ENCODE peak calls at places on chromosomes 11 and 22, in nine cellular contexts. H, Z, G, X, S, J, L, Q and B are unnamed samples. For H3K4me1 and H3K9me3, the result is how much of the 10 kb centered on the place peaks cover.

GRCh38 chr22:43880743-43881055 is 11.1 kb downstream of the PNPLA5 start:
- DNase-seq in H (peak), Z (no peak), G (no peak), X (no peak), S (no peak), J (no peak), L (no peak), Q (no peak), B (no peak)

GRCh38 chr11:120134931-120135228 is 3.0 kb downstream of the TRIM29 start:
- DNase-seq in H (peak), Z (no peak), G (no peak), X (no peak), S (peak), J (no peak), L (no peak), Q (no peak), B (no peak)

GRCh38 chr22:31556627-31557203 is 60.4 kb downstream of the SFI1 start:
- DNase-seq in H (no peak), Z (peak), G (no peak), X (peak), S (no peak), J (peak), L (peak), Q (peak), B (peak)

GRCh38 chr11:68685656-68686380 is 1.5 kb downstream of the GAL start:
- DNase-seq in H (no peak), Z (no peak), G (no peak), X (no peak), S (no peak), J (no peak), L (no peak), Q (no peak), B (no peak)

GRCh38 chr22:45497268-45497667 is 5.4 kb upstream of the FBLN1 start:
- DNase-seq in H (no peak), Z (no peak), G (no peak), X (no peak), S (no peak), J (no peak), L (no peak), Q (no peak), B (no peak)

GRCh38 chr11:10205928-10206327 is 88.1 kb downstream of the SBF2 start:
- DNase-seq in H (no peak), Z (no peak), G (no peak), X (no peak), S (no peak), J (no peak), L (no peak), Q (no peak), B (no peak)

GRCh38 chr11:74754507-74755255 is 6.0 kb downstream of the RNF169 start:
- DNase-seq in H (no peak), Z (no peak), G (no peak), X (no peak), S (no peak), J (no peak), L (peak), Q (peak), B (no peak)

GRCh38 chr11:63770763-63771162 is 2.2 kb upstream of the ZFTA start:
- DNase-seq in H (no peak), Z (no peak), G (no peak), X (no peak), S (no peak), J (no peak), L (no peak), Q (no peak), B (no peak)

GRCh38 chr11:29656557-29656956 is 360.3 kb downstream of the KCNA4 start:
- DNase-seq in H (no peak), Z (no peak), G (no peak), X (no peak), S (no peak), J (no peak), L (no peak), Q (no peak), B (no peak)

GRCh38 chr22:33347002-33347401 is 288.8 kb upstream of the SYN3 start:
- DNase-seq in H (no peak), Z (no peak), G (no peak), X (no peak), S (no peak), J (no peak), L (no peak), Q (no peak), B (no peak)

GRCh38 chr22:24578355-24579241 is 14.3 kb downstream of the LRRC75B start:
- DNase-seq in H (no peak), Z (no peak), G (no peak), X (no peak), S (no peak), J (no peak), L (no peak), Q (peak), B (no peak)

GRCh38 chr11:78420255-78420764 is 2.7 kb upstream of the GAB2 start:
- DNase-seq in H (peak), Z (peak), G (peak), X (peak), S (peak), J (no peak), L (peak), Q (peak), B (peak)

GRCh38 chr11:67271548-67272284 is 5.4 kb downstream of the GRK2 start:
- DNase-seq in H (peak), Z (no peak), G (peak), X (peak), S (no peak), J (no peak), L (no peak), Q (no peak), B (no peak)

GRCh38 chr11:121520243-121521144 is 67.7 kb upstream of the SORL1-AS1 start:
- DNase-seq in H (no peak), Z (no peak), G (no peak), X (no peak), S (no peak), J (no peak), L (peak), Q (no peak), B (no peak)

GRCh38 chr22:44719586-44720368 is 17.8 kb downstream of the PRR5 start:
- DNase-seq in H (no peak), Z (no peak), G (no peak), X (no peak), S (peak), J (no peak), L (no peak), Q (no peak), B (no peak)

GRCh38 chr11:108906329-108906728 is 241.5 kb downstream of the DDX10 start:
- DNase-seq in H (no peak), Z (no peak), G (no peak), X (no peak), S (no peak), J (no peak), L (peak), Q (peak), B (no peak)

GRCh38 chr22:49780281-49780991 is 47.2 kb downstream of the BRD1 start:
- DNase-seq in H (no peak), Z (no peak), G (no peak), X (no peak), S (no peak), J (no peak), L (no peak), Q (no peak), B (no peak)

GRCh38 chr11:58465690-58466089 is 23.7 kb upstream of the OR5B12 start:
- DNase-seq in H (no peak), Z (no peak), G (no peak), X (no peak), S (no peak), J (no peak), L (no peak), Q (no peak), B (no peak)

GRCh38 chr22:32801001-32801435 is 487 bp upstream of the TIMP3 start:
- DNase-seq in H (no peak), Z (no peak), G (no peak), X (no peak), S (no peak), J (no peak), L (no peak), Q (no peak), B (no peak)

GRCh38 chr11:105612766-105613165 is 2.9 kb downstream of the GRIA4 start:
- DNase-seq in H (no peak), Z (no peak), G (no peak), X (no peak), S (no peak), J (no peak), L (no peak), Q (no peak), B (no peak)

GRCh38 chr11:62554377-62554776 is 7.8 kb upstream of the AHNAK start:
- DNase-seq in H (peak), Z (no peak), G (no peak), X (no peak), S (no peak), J (no peak), L (no peak), Q (no peak), B (no peak)

GRCh38 chr11:62553839-62554361 is 7.3 kb upstream of the AHNAK start:
- DNase-seq in H (peak), Z (no peak), G (no peak), X (no peak), S (no peak), J (peak), L (peak), Q (peak), B (no peak)

GRCh38 chr11:62555464-62556092 is 9.0 kb upstream of the AHNAK start:
- DNase-seq in H (peak), Z (no peak), G (peak), X (peak), S (no peak), J (no peak), L (peak), Q (no peak), B (peak)

GRCh38 chr11:62552465-62552782 is 5.8 kb upstream of the AHNAK start:
- DNase-seq in H (no peak), Z (no peak), G (no peak), X (no peak), S (no peak), J (no peak), L (no peak), Q (no peak), B (peak)

DNA sequence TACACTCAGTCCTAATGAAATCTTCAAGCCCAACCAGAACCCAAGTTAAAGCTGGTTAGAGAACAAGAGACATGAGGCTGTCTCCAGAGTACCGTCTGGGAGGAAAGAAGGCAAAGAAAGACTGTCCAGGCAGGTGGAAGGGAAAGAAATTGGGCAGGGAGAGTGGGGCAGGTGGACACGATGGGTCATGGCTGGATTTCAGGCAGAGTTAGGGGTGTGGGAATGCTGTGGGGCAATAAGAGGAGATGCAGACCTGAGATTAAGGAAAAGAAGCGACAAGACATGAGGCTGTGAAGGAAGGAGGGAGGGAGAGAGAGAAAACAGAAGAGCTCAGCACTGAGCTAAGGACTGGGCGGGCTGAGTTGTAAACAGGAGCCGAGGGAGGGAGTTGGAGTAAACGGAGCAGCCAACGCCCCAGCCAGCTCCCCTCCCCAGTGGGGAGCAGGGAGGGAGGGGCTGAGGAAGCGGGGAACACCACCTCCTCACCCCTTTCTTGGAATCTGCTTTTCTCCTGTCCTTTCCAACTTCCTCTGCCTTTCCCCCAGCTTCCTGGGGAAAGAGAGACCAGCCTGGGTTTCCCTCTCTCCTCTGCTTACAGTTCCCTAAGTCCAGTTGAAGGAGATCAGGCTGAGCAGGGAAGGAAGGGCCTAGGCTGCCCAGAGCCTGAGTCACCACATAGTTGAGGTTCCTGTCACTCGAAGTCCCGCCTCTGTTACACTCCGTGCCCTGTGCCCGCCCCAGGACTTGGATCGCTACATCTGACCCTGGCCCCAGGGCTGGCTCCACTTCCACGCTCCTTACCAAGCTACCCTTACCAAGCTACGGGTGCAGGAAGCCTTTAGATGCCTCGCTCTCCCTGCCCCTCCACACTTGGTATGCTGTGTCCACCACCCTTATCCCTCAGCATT is 6.6 kb upstream of the AHNAK start:
- DNase-seq in H (peak), Z (no peak), G (no peak), X (no peak), S (peak), J (peak), L (peak), Q (peak), B (peak)
- H3K4me3 ChIP-seq in H (peak), Z (no peak), G (peak), X (no peak), S (no peak), J (peak), L (peak), Q (peak), B (no peak)

DNA sequence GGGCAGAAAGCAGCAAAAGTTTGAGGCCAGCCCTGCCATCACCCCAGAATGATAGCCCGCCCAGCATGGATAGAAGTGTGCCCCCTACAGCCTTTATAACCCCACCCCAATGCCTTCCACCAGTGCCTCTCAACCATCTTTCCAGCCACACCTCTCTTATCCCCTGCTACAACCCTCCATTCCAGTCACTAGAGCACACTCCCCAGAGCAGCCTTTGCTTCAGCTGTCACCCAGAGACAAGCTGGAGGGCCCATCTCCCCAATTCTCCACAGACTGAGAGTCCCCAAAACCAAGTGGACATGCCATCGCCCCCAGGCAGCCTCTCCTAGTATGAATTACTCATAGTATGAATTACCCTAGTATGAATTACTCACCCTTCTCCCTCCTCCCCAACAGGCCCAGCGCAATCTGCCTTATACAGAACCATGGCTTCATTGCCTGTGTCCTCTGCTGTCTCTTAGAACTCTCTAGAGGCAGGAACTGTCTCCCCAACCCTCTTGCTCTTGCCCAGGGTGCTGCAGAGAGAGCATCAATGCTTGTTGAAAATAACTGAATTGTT is 24.9 kb downstream of the MYH9 start:
- DNase-seq in H (no peak), Z (no peak), G (no peak), X (no peak), S (peak), J (no peak), L (peak), Q (no peak), B (no peak)
- H3K4me1 ChIP-seq in H (half or more), Z (under half), G (half or more), X (under half), S (half or more), J (half or more), L (half or more), Q (half or more), B (under half)

DNA sequence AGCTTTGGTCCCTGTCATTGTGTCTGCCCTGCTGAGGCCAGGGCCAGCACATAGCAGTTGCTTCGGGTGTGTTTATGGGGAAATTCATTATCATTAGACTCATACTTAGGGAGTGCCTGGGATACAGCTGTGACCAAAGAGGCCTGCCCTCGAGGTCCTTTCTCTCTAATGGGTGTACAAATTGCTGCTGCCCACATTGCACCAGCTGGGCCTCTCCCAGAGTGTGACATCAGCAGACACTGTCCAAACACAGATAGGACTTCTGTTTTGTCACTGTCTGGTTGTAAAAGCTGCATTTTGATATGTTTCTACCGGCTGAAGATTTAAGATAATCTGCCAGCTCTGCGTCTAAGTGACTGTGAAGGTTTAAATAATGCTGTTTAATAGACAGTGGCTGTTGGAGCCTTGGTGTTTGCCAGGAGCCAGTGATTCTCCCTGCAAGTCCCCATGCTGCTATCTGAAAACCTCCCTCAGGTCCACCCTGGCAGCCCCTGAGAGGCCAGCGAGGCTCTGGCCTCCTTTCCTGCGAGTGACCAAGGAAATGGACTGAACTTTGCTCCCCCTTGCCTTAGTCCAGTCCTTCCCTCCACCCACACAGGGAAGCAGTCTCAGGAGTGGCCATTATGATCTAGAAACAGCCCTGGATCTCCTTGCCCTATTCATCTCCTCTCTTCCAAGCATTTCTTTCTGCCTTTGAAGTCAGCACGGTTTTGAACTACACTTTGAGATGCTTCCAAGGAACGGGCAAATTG is 505.3 kb downstream of the TBC1D22A start:
- DNase-seq in H (no peak), Z (no peak), G (no peak), X (no peak), S (peak), J (no peak), L (no peak), Q (no peak), B (no peak)
- H3K9me3 ChIP-seq in H (under half), Z (half or more), G (under half), X (under half), S (under half), J (under half), L (under half), Q (under half), B (under half)

GRCh38 chr11:44305643-44306468 is 4.1 kb downstream of the ALX4 start:
- DNase-seq in H (peak), Z (no peak), G (no peak), X (no peak), S (peak), J (no peak), L (peak), Q (no peak), B (peak)

GRCh38 chr11:44303401-44303938 is 6.5 kb downstream of the ALX4 start:
- DNase-seq in H (no peak), Z (no peak), G (no peak), X (no peak), S (no peak), J (no peak), L (no peak), Q (no peak), B (no peak)

GRCh38 chr11:44306469-44307244 is 3.3 kb downstream of the ALX4 start:
- DNase-seq in H (no peak), Z (no peak), G (no peak), X (no peak), S (no peak), J (no peak), L (no peak), Q (no peak), B (no peak)

GRCh38 chr11:44304091-44305084 is 5.6 kb downstream of the ALX4 start:
- DNase-seq in H (no peak), Z (no peak), G (no peak), X (no peak), S (no peak), J (no peak), L (peak), Q (no peak), B (no peak)

GRCh38 chr11:44305149-44305642 is 4.7 kb downstream of the ALX4 start:
- DNase-seq in H (no peak), Z (no peak), G (no peak), X (no peak), S (no peak), J (no peak), L (no peak), Q (no peak), B (no peak)
- H3K4me3 ChIP-seq in H (peak), Z (no peak), G (peak), X (peak), S (no peak), J (no peak), L (peak), Q (peak), B (peak)

GRCh38 chr22:26648761-26649363 is 8.5 kb upstream of the MIAT start:
- DNase-seq in H (no peak), Z (no peak), G (no peak), X (no peak), S (no peak), J (no peak), L (no peak), Q (no peak), B (no peak)

GRCh38 chr22:26646158-26646557 is 11.2 kb upstream of the MIAT start:
- DNase-seq in H (no peak), Z (no peak), G (no peak), X (no peak), S (no peak), J (no peak), L (peak), Q (no peak), B (no peak)

GRCh38 chr22:26642465-26643367 is 14.7 kb upstream of the MIAT start:
- DNase-seq in H (no peak), Z (no peak), G (peak), X (peak), S (no peak), J (no peak), L (peak), Q (no peak), B (peak)

GRCh38 chr22:26648011-26648497 is 9.3 kb upstream of the MIAT start:
- DNase-seq in H (no peak), Z (peak), G (peak), X (peak), S (no peak), J (no peak), L (no peak), Q (no peak), B (peak)

DNA sequence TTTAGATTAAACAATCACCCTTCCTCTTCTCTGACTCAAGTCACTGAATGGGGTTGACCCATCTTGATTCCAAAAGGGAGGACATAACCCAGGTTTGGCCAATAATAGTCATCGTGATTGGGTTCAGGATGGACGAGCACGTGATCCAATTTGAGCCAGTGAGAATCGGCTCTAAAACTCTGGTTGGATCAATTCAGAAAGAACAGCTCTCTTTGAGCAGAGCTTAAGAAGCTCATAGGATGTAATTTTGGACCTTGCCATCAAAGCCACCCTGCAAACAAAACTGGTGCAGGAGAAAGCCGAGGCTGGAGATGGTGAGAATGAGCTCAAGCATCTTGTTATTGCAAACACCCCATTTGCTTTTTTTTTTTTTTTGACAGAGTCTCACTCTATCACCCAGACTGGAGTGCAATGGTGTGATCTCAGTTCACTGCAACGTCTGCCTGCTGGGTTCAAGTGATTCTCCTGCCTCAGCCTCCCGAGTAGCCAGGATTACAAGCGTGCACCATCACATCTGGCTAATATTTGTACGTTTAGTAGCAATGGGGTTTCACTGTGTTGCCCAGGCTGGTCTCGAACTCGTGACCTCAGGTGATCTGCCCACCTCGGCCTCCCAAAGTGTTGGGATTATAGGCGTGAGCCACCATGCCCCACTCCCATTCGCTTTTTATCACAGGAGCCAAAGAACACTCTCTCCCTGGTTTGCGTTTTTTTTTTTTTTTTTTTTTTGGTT is 13.9 kb upstream of the MIAT start:
- DNase-seq in H (no peak), Z (no peak), G (no peak), X (no peak), S (no peak), J (no peak), L (no peak), Q (no peak), B (no peak)
- H3K4me1 ChIP-seq in H (under half), Z (half or more), G (half or more), X (half or more), S (under half), J (under half), L (under half), Q (under half), B (under half)